ENCODE peak calls at places on chromosomes 16 and 17, in seven cellular contexts. W is GM23248, C is lung, K is cardiac muscle cell, A is BE2C, N is IMR-90, V is adipocyte. O is an unnamed sample. For H3K4me1, the result is how much of the 10 kb centered on the place peaks cover.

GRCh38 chr16:11896776-11897175 is 19.0 kb downstream of the GSPT1 start:
- DNase-seq in W (peak), C (no peak), K (no peak), A (no peak), N (peak), V (peak), O (no peak)

GRCh38 chr16:89331371-89332109 is 114.0 kb downstream of the ZNF778 start:
- DNase-seq in W (no peak), C (no peak), K (no peak), A (no peak), N (no peak), V (no peak), O (no peak)

GRCh38 chr17:62140376-62140775 is 75.3 kb upstream of the MED13 start:
- DNase-seq in W (no peak), C (no peak), K (no peak), A (no peak), N (no peak), V (no peak), O (no peak)

GRCh38 chr16:85720319-85720637 is 30.6 kb downstream of the C16orf74 start:
- DNase-seq in W (peak), C (no peak), K (no peak), A (no peak), N (no peak), V (no peak), O (peak)

GRCh38 chr17:57440522-57441269 is 184.4 kb downstream of the MSI2 start:
- DNase-seq in W (peak), C (peak), K (peak), A (peak), N (peak), V (peak), O (peak)

GRCh38 chr17:21089933-21090888 is 36.6 kb upstream of the DHRS7B start:
- DNase-seq in W (no peak), C (no peak), K (no peak), A (no peak), N (no peak), V (no peak), O (no peak)

GRCh38 chr17:76123127-76123499 is 17.9 kb downstream of the FOXJ1 start:
- DNase-seq in W (no peak), C (no peak), K (no peak), A (no peak), N (no peak), V (no peak), O (no peak)

GRCh38 chr16:62985727-62986126 is 949.5 kb upstream of the CDH8 start:
- DNase-seq in W (no peak), C (no peak), K (no peak), A (no peak), N (no peak), V (no peak), O (no peak)

GRCh38 chr17:56471661-56472060 is 121.8 kb upstream of the NOG start:
- DNase-seq in W (no peak), C (no peak), K (no peak), A (no peak), N (peak), V (no peak), O (no peak)

GRCh38 chr17:14320734-14321475 is 20.0 kb downstream of the HS3ST3B1 start:
- DNase-seq in W (no peak), C (no peak), K (no peak), A (no peak), N (no peak), V (no peak), O (no peak)

GRCh38 chr16:68005786-68006286 is 6.6 kb upstream of the DPEP2 start:
- DNase-seq in W (no peak), C (peak), K (no peak), A (no peak), N (no peak), V (peak), O (no peak)

GRCh38 chr17:34760931-34761500 is 181.6 kb downstream of the TMEM132E start:
- DNase-seq in W (no peak), C (no peak), K (no peak), A (no peak), N (no peak), V (no peak), O (no peak)

GRCh38 chr17:51759260-51759659 is 399.3 kb downstream of the CA10 start:
- DNase-seq in W (no peak), C (no peak), K (no peak), A (no peak), N (no peak), V (no peak), O (no peak)

GRCh38 chr17:57707892-57708291 is 37.2 kb downstream of the CCDC182 start:
- DNase-seq in W (peak), C (peak), K (peak), A (peak), N (peak), V (peak), O (no peak)

GRCh38 chr16:18803569-18804462 is 2.5 kb upstream of the ARL6IP1 start:
- DNase-seq in W (peak), C (no peak), K (no peak), A (no peak), N (peak), V (peak), O (no peak)

GRCh38 chr17:9802701-9803100 is 11.3 kb upstream of the DHRS7C start:
- DNase-seq in W (no peak), C (no peak), K (no peak), A (no peak), N (no peak), V (no peak), O (no peak)

GRCh38 chr17:9798724-9799123 is 7.3 kb upstream of the DHRS7C start:
- DNase-seq in W (no peak), C (no peak), K (no peak), A (no peak), N (no peak), V (no peak), O (no peak)

GRCh38 chr17:9802294-9802693 is 10.9 kb upstream of the DHRS7C start:
- DNase-seq in W (no peak), C (no peak), K (no peak), A (no peak), N (no peak), V (no peak), O (no peak)

GRCh38 chr17:9801505-9801904 is 10.1 kb upstream of the DHRS7C start:
- DNase-seq in W (no peak), C (no peak), K (peak), A (no peak), N (no peak), V (no peak), O (no peak)

DNA sequence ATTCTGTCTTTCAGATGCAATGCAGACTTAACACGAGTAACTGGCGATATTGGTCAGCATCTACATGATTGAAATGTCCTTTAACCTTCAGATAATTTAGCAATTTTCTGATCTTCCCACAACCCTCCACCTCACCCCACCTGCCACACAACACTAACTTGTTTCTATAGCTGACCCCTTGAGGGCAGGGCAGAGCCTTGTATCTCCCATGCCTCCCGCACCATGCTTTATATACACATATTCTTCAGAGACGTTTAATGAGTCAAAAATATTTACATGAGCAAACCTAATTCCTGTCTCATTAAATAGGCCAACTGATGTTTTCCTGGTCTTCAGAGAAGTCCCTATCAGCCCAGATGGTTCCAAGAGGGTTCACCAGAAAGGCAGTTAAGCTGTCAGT is 6.6 kb upstream of the DHRS7C start:
- DNase-seq in W (no peak), C (no peak), K (no peak), A (no peak), N (no peak), V (no peak), O (no peak)
- H3K4me3 ChIP-seq in W (no peak), C (no peak), K (no peak), A (no peak), N (no peak), V (no peak), O (no peak)

DNA sequence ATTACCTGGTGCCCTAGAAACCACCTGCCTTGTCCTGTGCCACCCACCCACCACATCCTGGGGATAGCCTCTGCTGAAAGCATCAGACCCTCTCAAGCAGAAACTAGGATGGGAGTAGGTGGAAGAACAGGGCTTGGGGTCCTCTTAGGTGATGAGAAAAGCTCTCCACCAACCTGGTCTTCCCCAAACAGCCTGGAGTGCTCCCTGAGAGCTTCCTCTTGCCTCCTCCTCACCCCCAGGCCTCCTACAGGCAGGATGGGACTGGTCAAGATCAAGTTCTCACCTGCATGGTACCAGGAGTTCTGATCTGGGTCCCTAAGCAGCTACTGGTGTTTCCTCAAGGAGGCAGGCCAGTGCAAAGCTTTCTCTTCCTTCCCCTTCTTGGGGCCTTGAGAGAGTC is 15.4 kb downstream of the WNT9B start:
- DNase-seq in W (no peak), C (no peak), K (no peak), A (no peak), N (no peak), V (no peak), O (no peak)
- H3K4me1 ChIP-seq in W (under half), C (under half), K (under half), A (under half), N (under half), V (under half), O (under half)

DNA sequence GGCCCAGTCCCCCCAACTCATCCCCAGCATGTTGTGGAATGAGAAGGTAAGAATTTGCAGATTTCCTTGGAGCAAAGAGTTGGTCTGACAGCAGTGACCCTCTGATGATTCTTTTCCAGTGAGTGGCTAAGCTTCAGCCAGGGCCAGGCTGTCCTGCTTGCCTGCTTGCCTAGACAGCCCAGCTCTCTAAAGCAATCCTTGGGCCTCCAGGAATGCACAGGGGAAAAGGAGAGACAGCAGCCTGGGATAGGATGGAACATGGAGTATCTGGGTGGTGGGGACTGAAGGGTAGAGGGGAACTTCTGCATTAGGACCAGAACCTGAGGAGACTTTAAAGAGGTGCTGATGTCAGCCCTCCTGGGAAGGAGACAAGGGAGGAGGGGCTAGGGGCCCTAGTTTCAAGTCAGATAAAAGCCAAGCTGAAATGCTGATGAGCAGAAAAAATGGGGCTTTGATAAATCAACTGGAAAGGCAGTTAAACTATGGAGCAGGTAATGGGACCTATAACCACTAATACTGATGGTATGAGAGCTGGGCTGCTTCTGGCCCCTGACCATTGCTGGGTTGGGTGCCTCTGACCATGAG is 1.8 kb downstream of the HOXB7 start:
- DNase-seq in W (no peak), C (no peak), K (no peak), A (no peak), N (no peak), V (no peak), O (no peak)
- H3K4me3 ChIP-seq in W (no peak), C (no peak), K (no peak), A (no peak), N (no peak), V (peak), O (no peak)

GRCh38 chr17:74339537-74340195 is 13.6 kb downstream of the KIF19 start:
- DNase-seq in W (no peak), C (no peak), K (no peak), A (no peak), N (no peak), V (no peak), O (no peak)
- H3K4me1 ChIP-seq in W (under half), C (under half), K (under half), A (under half), N (under half), V (under half), O (under half)

GRCh38 chr17:29757788-29758187 is 135.1 kb upstream of the CORO6 start:
- DNase-seq in W (no peak), C (no peak), K (no peak), A (no peak), N (no peak), V (no peak), O (no peak)
- H3K4me3 ChIP-seq in W (no peak), C (no peak), K (no peak), A (no peak), N (no peak), V (no peak), O (no peak)

DNA sequence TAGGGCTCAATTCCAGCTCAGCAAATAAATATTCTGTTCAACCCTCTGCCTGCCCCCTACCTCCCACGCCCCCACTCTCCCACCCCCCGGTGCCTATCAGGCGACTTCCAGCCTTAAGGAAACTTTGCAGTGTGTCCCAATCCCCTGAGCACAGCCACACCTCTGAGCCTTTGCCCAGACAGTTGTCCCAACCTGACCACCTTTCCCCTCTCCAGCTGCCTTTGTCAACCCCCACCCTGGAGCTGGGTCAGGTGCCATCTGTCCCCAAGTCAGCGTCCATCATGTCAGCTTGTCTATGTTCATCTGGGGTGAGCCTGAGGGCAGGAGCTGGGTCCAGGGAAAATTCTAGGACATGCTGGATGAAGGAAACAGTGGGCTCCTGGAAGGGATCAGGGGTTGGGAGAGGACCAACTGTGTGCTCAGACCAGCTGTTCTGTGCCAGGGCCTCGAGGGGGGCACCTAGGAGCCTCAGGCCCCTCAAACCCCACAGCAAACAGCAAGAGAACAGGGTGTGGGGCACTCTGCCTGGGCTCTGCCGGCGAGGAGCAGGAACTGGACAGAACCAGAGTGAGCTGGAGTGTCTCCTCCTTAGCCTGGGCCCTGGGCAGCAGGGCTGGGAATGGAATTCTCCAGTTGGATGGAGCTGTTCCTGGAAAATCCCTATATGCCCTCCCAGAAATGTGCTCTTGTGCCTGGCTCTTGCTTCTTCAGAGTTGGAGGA is 17.8 kb downstream of the CDH16 start:
- DNase-seq in W (no peak), C (no peak), K (no peak), A (no peak), N (no peak), V (peak), O (peak)
- H3K4me1 ChIP-seq in W (under half), C (under half), K (half or more), A (under half), N (under half), V (under half), O (under half)

GRCh38 chr17:386145-386876 is 33.7 kb upstream of the RPH3AL start:
- DNase-seq in W (peak), C (peak), K (peak), A (peak), N (no peak), V (peak), O (peak)
- H3K4me3 ChIP-seq in W (peak), C (peak), K (peak), A (no peak), N (peak), V (no peak), O (peak)

DNA sequence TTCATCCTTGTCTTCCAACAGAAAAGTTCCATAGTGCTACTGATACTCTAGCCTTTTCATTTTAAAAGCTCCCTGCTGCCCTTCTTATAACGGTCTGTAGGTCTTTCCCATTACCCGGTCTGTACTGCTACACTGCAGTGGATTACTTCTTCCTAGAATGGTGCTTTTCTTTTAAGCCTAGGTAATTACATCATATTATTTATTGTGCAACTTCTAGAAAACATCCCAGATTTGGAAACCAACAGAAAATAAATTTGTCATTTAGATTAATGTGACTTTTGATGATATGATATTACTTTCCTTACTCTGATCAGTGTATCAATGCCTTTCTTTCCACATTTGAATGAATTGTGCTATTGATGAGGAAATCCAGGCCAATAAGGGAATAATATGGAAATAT is 199.4 kb downstream of the TANC2 start:
- DNase-seq in W (no peak), C (no peak), K (no peak), A (no peak), N (no peak), V (peak), O (no peak)
- H3K4me1 ChIP-seq in W (under half), C (under half), K (under half), A (under half), N (under half), V (under half), O (under half)

DNA sequence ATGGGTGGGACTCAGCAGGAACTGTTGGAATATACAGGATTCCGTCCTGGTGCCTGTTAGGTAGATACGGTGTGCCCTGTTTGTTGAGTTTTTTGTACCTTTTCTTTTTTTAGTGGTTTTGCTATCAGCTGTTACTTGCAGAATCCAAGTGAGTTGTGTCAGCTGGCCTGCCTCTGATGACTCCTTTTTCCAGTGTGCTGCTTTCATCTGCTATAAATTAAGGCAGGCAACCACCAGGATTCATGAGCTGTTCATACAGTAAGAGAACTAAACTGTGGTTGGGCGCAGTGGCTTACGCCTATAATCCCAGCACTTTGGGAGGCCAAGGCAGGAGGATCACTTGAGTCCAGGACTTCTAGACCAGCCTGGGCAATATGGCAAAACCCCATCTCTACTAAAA is 79.9 kb downstream of the WNT3 start:
- DNase-seq in W (peak), C (no peak), K (no peak), A (no peak), N (peak), V (no peak), O (no peak)
- H3K4me3 ChIP-seq in W (no peak), C (no peak), K (no peak), A (no peak), N (no peak), V (no peak), O (no peak)